ENCODE peak calls at places on chromosomes 7 and 10, in six cellular contexts. W is body of pancreas, I is spleen, F is colonic mucosa, J is tibial artery, P is HCT116. L is an unnamed sample. For H3K4me1, the result is how much of the 10 kb centered on the place peaks cover.

GRCh38 chr10:105700327-105700726 is 1059.2 kb downstream of the SORCS3 start:
- DNase-seq in F (no peak), P (no peak), I (no peak), W (no peak), J (no peak), L (no peak)

GRCh38 chr7:20146461-20146860 is 70.7 kb downstream of the MACC1 start:
- DNase-seq in W (no peak), F (no peak), J (no peak), P (no peak), I (no peak), L (no peak)

GRCh38 chr10:75335191-75335590 is 66.4 kb downstream of the ZNF503 start:
- DNase-seq in F (no peak), P (no peak), J (no peak), I (no peak), W (no peak), L (no peak)

GRCh38 chr10:128848807-128849206 is 618.2 kb upstream of the MGMT start:
- DNase-seq in W (no peak), I (no peak), J (no peak), F (no peak), P (no peak), L (no peak)

GRCh38 chr7:128842674-128843641 is 12.8 kb downstream of the FLNC start:
- DNase-seq in W (no peak), J (no peak), F (no peak), I (no peak), P (no peak), L (no peak)

GRCh38 chr7:45033261-45033930 is 33.4 kb downstream of the CCM2 start:
- DNase-seq in J (peak), I (no peak), W (no peak), F (no peak), P (no peak), L (no peak)

GRCh38 chr10:65570143-65571010 is 1355.5 kb upstream of the LRRTM3 start:
- DNase-seq in F (peak), J (no peak), W (peak), P (peak), I (peak), L (peak)

GRCh38 chr7:157399086-157399687 is 62.4 kb downstream of the DNAJB6 start:
- DNase-seq in W (no peak), J (peak), I (no peak), P (no peak), F (no peak), L (no peak)

GRCh38 chr7:1059200-1060091 is 15.1 kb downstream of the GPR146 start:
- DNase-seq in F (no peak), P (peak), J (no peak), W (peak), I (peak), L (peak)

GRCh38 chr7:12315049-12315448 is 88.6 kb downstream of the VWDE start:
- DNase-seq in J (no peak), W (no peak), I (no peak), F (no peak), P (no peak), L (no peak)

GRCh38 chr10:6423004-6423403 is 157.1 kb downstream of the PRKCQ start:
- DNase-seq in J (no peak), W (no peak), I (no peak), P (no peak), F (no peak), L (no peak)

GRCh38 chr7:157124655-157125054 is 14.1 kb upstream of the UBE3C start:
- DNase-seq in P (no peak), J (no peak), W (no peak), F (no peak), I (no peak), L (no peak)

GRCh38 chr10:78950656-78951587 is 117.8 kb upstream of the ZMIZ1 start:
- DNase-seq in F (no peak), J (no peak), P (no peak), I (no peak), W (peak), L (no peak)

GRCh38 chr10:6637053-6637452 is 57.0 kb upstream of the PRKCQ start:
- DNase-seq in F (no peak), I (no peak), J (no peak), P (no peak), W (no peak), L (no peak)

GRCh38 chr10:5894458-5894857 is 4.4 kb downstream of the FBH1 start:
- DNase-seq in J (no peak), I (no peak), W (no peak), P (no peak), F (no peak), L (no peak)

GRCh38 chr10:46520941-46521340 is 35.5 kb downstream of the GPRIN2 start:
- DNase-seq in P (no peak), F (peak), J (no peak), I (peak), W (no peak), L (no peak)

GRCh38 chr10:104240078-104240477 is 7.9 kb upstream of the CFAP43 start:
- DNase-seq in J (no peak), F (no peak), I (no peak), W (no peak), P (no peak), L (no peak)

GRCh38 chr10:1412531-1413189 is 324.7 kb downstream of the ADARB2 start:
- DNase-seq in W (no peak), F (no peak), I (peak), J (peak), P (no peak), L (no peak)

GRCh38 chr10:10662720-10663467 is 354.8 kb upstream of the CELF2 start:
- DNase-seq in F (no peak), W (no peak), J (no peak), P (no peak), I (no peak), L (no peak)

GRCh38 chr10:75136346-75136745 is 24.9 kb downstream of the SAMD8 start:
- DNase-seq in F (no peak), P (no peak), I (no peak), J (no peak), W (no peak), L (no peak)

GRCh38 chr7:141071260-141071854 is 2.5 kb upstream of the TMEM178B start:
- DNase-seq in F (no peak), W (peak), P (peak), I (no peak), J (no peak), L (peak)

GRCh38 chr7:157397751-157398691 is 61.2 kb downstream of the DNAJB6 start:
- DNase-seq in F (peak), P (no peak), W (peak), I (no peak), J (peak), L (peak)

GRCh38 chr7:2521952-2522591 is 2.5 kb downstream of the LFNG start:
- DNase-seq in P (no peak), J (no peak), W (peak), F (peak), I (peak), L (peak)

GRCh38 chr10:48697821-48698764 is 13.4 kb downstream of the WDFY4 start:
- DNase-seq in P (no peak), W (no peak), F (no peak), I (no peak), J (no peak), L (no peak)

GRCh38 chr10:70494966-70495365 is 16.4 kb downstream of the PALD1 start:
- DNase-seq in P (no peak), W (peak), F (no peak), I (peak), J (no peak), L (peak)

GRCh38 chr7:149021725-149022062 is 6.6 kb downstream of the PDIA4 start:
- DNase-seq in W (no peak), I (peak), P (no peak), J (no peak), F (no peak), L (no peak)

GRCh38 chr10:8331387-8331786 is 276.9 kb downstream of the GATA3 start:
- DNase-seq in W (no peak), F (no peak), P (no peak), J (no peak), I (no peak), L (no peak)

GRCh38 chr10:89889610-89890009 is 188.2 kb downstream of the KIF20B start:
- DNase-seq in W (no peak), P (no peak), I (no peak), F (no peak), J (no peak), L (no peak)

GRCh38 chr7:55308186-55308929 is 56.8 kb upstream of the LANCL2 start:
- DNase-seq in W (no peak), P (no peak), I (no peak), J (no peak), F (no peak), L (no peak)

GRCh38 chr10:80270887-80271286 is 18.6 kb downstream of the MAT1A start:
- DNase-seq in F (no peak), W (no peak), J (no peak), P (no peak), I (no peak), L (no peak)

GRCh38 chr10:13516176-13516575 is 12.6 kb downstream of the BEND7 start:
- DNase-seq in F (no peak), J (no peak), I (no peak), P (no peak), W (no peak), L (no peak)

GRCh38 chr7:46007194-46007593 is 86.1 kb upstream of the IGFBP3 start:
- DNase-seq in F (no peak), P (no peak), J (no peak), W (no peak), I (no peak), L (no peak)

GRCh38 chr10:64396105-64396504 is 874.9 kb downstream of the REEP3 start:
- DNase-seq in P (no peak), I (no peak), W (no peak), J (no peak), F (no peak), L (no peak)

GRCh38 chr7:85554294-85554877 is 367.5 kb upstream of the SEMA3D start:
- DNase-seq in F (peak), P (peak), W (peak), J (no peak), I (no peak), L (peak)

GRCh38 chr7:154835924-154836529 is 166.9 kb downstream of the PAXIP1 start:
- DNase-seq in I (no peak), P (no peak), J (no peak), W (no peak), F (no peak), L (no peak)

GRCh38 chr7:106313456-106313891 is 28.7 kb upstream of the NAMPT start:
- DNase-seq in J (no peak), P (no peak), F (no peak), W (no peak), I (no peak), L (no peak)

GRCh38 chr7:1458676-1459511 is at the start of gene MICALL2:
- DNase-seq in I (peak), J (peak), P (peak), W (peak), F (peak), L (peak)

GRCh38 chr7:51075681-51076580 is 240.7 kb downstream of the COBL start:
- DNase-seq in W (peak), J (no peak), P (no peak), F (no peak), I (no peak), L (no peak)
- H3K4me1 ChIP-seq in W (under half), J (under half), P (under half), F (under half), I (under half), L (under half)

GRCh38 chr7:151056286-151057037 is 1.2 kb downstream of the CDK5 start:
- DNase-seq in I (peak), J (no peak), F (peak), W (peak), P (no peak), L (peak)
- TF ChIP-seq CTCF in I (no peak), J (no peak), F (no peak), W (no peak), P (no peak), L (no peak)

GRCh38 chr7:16636533-16637173 is 8.9 kb downstream of the ANKMY2 start:
- DNase-seq in P (no peak), J (no peak), W (no peak), F (no peak), I (no peak), L (no peak)
- H3K4me1 ChIP-seq in P (under half), J (half or more), W (under half), F (under half), I (under half), L (under half)

GRCh38 chr7:103989785-103990775 is 622 bp upstream of the RELN start:
- DNase-seq in I (no peak), F (no peak), W (peak), P (no peak), J (no peak), L (no peak)
- TF ChIP-seq CTCF in I (no peak), F (no peak), W (no peak), P (no peak), J (no peak), L (no peak)

GRCh38 chr10:132451506-132452215 is 54.7 kb downstream of the PWWP2B start:
- DNase-seq in P (no peak), J (no peak), W (no peak), F (peak), I (peak), L (peak)
- H3K4me1 ChIP-seq in P (under half), J (under half), W (under half), F (under half), I (under half), L (half or more)

GRCh38 chr7:42342381-42342780 is 105.4 kb upstream of the GLI3 start:
- DNase-seq in P (no peak), J (no peak), W (no peak), I (no peak), F (no peak), L (no peak)
- TF ChIP-seq CTCF in P (no peak), J (no peak), W (no peak), I (no peak), F (no peak), L (no peak)

DNA sequence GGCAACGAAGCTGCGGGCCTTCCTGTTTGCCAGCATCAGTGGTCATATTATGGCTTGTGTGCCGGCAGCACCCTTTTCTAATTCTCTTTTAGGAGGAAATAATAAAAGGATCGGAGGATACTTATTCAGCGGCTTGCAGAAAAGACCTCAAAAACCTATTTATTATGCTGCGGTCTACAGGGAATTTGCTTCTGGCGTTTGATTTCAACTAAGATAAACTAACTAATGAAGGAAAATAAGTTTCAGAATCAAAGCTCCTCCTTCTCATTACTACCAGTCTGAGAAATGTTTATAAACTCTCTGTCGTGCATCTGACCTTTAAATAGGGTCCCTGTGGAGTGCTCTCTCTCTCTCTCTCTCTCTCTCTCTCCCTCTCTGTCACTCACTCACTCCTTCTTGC is 335.0 kb upstream of the GLI3 start:
- DNase-seq in W (no peak), P (no peak), F (no peak), I (no peak), J (no peak), L (no peak)
- H3K4me1 ChIP-seq in W (under half), P (under half), F (under half), I (under half), J (under half), L (under half)

DNA sequence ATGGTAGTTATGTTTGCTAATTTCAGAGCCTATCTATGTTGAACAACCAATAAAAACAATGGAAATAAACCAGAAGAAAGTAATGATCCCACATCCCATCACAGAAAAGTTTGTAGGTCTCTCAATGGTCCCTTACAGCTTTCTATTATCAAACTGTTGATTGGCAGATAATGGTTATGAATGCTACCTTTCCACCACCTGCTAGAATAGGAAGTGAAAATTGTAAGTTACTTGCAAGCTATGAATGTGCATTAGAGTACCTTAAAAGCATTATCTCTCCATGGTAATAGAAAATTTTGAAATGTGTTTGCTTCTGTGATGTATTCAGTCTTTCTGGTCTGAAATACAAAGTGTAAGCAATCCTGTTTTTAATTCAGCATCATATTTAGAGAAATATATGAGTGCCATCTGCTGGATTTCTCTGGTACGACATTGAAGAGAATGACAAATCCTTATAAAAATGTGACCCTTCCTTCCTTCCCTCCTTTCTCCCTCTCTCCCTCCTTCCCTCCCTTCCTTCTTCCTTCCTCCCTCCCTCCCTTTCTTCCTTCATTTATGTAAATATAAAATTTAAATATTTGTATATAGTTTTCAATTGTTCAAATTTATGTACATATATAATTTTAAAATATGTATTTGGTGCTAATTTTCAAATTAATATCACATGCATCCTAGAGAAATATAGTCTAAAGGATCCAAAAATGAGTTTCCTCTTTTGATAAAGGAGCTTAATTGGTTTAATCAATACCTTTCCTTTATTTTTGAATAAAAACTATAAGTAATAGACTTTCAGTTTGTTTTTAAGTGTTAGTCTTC is 41.4 kb upstream of the PNLIPRP3 start:
- DNase-seq in J (no peak), W (no peak), F (no peak), P (peak), I (no peak), L (peak)
- TF ChIP-seq CTCF in J (peak), W (peak), F (peak), P (peak), I (peak), L (no peak)

DNA sequence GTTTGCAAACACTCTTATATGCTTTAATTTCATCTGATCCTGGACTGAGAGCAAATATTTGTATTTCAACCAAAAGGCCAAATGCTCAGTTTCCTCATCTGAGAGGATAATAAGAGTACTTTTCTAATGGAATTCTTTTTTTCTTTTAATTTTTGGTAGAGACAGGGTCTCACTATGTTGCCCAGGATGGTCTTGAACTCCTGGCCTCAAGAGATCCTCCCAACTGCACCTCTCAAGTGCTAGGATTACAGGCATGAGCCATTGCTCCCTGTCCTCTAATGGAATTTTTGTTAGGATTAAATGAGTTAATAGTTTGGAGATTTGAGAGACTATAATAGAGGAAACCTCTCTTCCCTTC is 68.4 kb upstream of the KMT2E start:
- DNase-seq in J (no peak), P (no peak), F (no peak), W (no peak), I (no peak), L (no peak)
- H3K4me1 ChIP-seq in J (under half), P (under half), F (under half), W (under half), I (half or more), L (half or more)

GRCh38 chr10:63133056-63133786 is at the start of gene NRBF2:
- DNase-seq in P (peak), W (peak), I (peak), F (peak), J (peak), L (peak)
- TF ChIP-seq CTCF in P (peak), W (peak), I (no peak), F (no peak), J (no peak), L (peak)